ENCODE peak calls at places on chromosomes 16 and 17, in four cellular contexts. D is cardiac muscle cell, R is lower lobe of right lung, Z is neural progenitor cell. J is an unnamed sample. For H3K36me3 and H3K4me1, the result is how much of the 10 kb centered on the place peaks cover.

GRCh38 chr16:60299345-60299744 is 1565.2 kb upstream of the GOT2 start:
- DNase-seq in D (no peak), R (no peak), Z (no peak), J (no peak)

GRCh38 chr16:20826039-20826566 is 19.8 kb downstream of the REXO5 start:
- DNase-seq in D (peak), R (no peak), Z (no peak), J (no peak)

GRCh38 chr17:20091161-20092029 is 82.2 kb downstream of the SPECC1 start:
- DNase-seq in D (peak), R (no peak), Z (no peak), J (no peak)

GRCh38 chr16:84967828-84968227 is 43.5 kb downstream of the ZDHHC7 start:
- DNase-seq in D (peak), R (no peak), Z (no peak), J (no peak)

GRCh38 chr17:12180644-12181261 is 160.1 kb downstream of the MAP2K4 start:
- DNase-seq in D (peak), R (no peak), Z (peak), J (peak)

GRCh38 chr17:10844667-10845387 is 6.9 kb upstream of the PIRT start:
- DNase-seq in D (peak), R (peak), Z (peak), J (peak)

GRCh38 chr16:17275076-17275732 is 195.6 kb downstream of the XYLT1 start:
- DNase-seq in D (no peak), R (no peak), Z (no peak), J (no peak)

GRCh38 chr17:77461277-77462057 is 320.7 kb downstream of the SEC14L1 start:
- DNase-seq in D (no peak), R (no peak), Z (no peak), J (no peak)

GRCh38 chr16:87864331-87864989 is 4.8 kb downstream of the SLC7A5 start:
- DNase-seq in D (no peak), R (no peak), Z (no peak), J (no peak)

DNA sequence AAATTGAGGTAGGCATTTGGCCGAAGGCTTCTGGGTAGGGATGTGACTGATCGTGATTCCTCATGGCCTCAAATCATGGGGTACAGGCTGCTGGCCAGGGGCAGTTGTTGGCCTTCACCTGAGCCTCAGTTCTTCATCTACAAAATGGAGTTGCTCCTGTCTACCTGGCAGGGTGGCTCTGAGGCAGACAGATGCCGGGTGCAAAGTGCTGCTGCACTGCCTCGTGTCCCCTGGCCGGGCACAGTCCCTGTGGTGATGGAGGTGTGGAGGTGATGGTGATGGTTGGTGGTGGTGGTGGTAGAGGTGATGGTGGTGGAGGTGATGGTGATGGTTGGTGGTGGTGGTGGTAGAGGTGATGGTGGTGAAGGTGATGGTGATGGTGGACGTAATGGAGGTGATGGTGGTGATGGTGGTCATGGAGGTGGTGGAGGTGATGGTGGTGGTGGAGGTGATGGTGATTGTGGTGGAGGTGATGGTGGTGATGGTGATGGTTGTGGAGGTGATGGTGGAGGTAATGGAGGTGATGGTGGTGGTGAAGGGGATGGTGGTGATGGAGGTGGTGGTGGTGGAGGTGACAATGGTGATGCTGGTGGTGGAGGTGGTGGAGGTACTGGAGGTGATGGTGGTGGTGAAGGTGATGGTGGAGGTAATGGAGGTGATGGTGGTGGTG is 52.6 kb downstream of the RNF213 start:
- DNase-seq in D (no peak), R (no peak), Z (no peak), J (no peak)
- H3K36me3 ChIP-seq in D (under half), R (half or more), Z (under half), J (half or more)

DNA sequence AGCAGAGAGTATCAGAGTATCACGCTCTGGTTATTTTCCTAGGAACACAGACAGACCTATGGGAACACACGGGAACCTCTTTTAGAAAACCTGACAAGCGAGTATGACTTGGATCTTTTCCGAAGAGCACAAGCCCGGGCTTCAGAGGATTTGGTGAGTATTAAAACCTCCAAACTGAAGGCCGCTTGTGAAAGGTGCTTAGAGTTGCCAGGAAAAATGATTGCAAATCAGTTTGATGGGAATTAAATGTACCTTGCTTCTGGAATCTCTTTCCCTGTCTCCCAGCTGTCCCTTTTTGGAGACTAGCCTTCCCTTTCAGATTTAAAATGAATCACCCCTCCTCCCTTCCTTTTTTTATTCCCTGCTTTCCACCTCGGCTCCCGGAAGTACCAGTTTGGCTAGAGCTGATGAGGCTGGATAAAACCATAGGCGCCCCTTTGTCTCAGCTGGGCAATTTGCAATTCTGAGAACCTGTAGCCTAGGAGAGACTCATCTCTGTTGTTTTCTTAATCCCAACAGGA is 27.3 kb downstream of the KAT7 start:
- DNase-seq in D (no peak), R (no peak), Z (peak), J (no peak)
- H3K4me1 ChIP-seq in D (under half), R (under half), Z (under half), J (half or more)

GRCh38 chr16:2763173-2763572 is 10.7 kb downstream of the SRRM2 start:
- DNase-seq in D (no peak), R (peak), Z (no peak), J (no peak)
- H3K36me3 ChIP-seq in D (half or more), R (half or more), Z (half or more), J (half or more)

GRCh38 chr17:79118924-79119323 is 44.3 kb downstream of the ENGASE start:
- DNase-seq in D (no peak), R (no peak), Z (no peak), J (no peak)
- H3K4me1 ChIP-seq in D (under half), R (under half), Z (under half), J (under half)

GRCh38 chr16:22336581-22336980 is 37.8 kb downstream of the CDR2 start:
- DNase-seq in D (no peak), R (no peak), Z (no peak), J (no peak)

GRCh38 chr16:22337045-22337444 is 37.4 kb downstream of the CDR2 start:
- DNase-seq in D (no peak), R (no peak), Z (no peak), J (no peak)

GRCh38 chr16:22330326-22330725 is 33.1 kb downstream of the POLR3E start:
- DNase-seq in D (no peak), R (no peak), Z (no peak), J (no peak)

GRCh38 chr16:22335668-22336246 is 38.5 kb downstream of the POLR3E start:
- DNase-seq in D (no peak), R (no peak), Z (no peak), J (no peak)

GRCh38 chr16:22333457-22333994 is 36.3 kb downstream of the POLR3E start:
- DNase-seq in D (no peak), R (no peak), Z (no peak), J (no peak)
- H3K36me3 ChIP-seq in D (under half), R (half or more), Z (under half), J (half or more)

GRCh38 chr17:57110579-57111367 is 25.7 kb downstream of the AKAP1 start:
- DNase-seq in D (no peak), R (no peak), Z (no peak), J (no peak)
- H3K4me1 ChIP-seq in D (under half), R (under half), Z (under half), J (under half)

GRCh38 chr17:40445769-40446468 is 2.7 kb downstream of the IGFBP4 start:
- DNase-seq in D (peak), R (no peak), Z (no peak), J (no peak)

GRCh38 chr17:40448639-40449261 is 5.5 kb downstream of the IGFBP4 start:
- DNase-seq in D (no peak), R (peak), Z (no peak), J (no peak)

GRCh38 chr17:40447148-40447644 is 3.9 kb downstream of the IGFBP4 start:
- DNase-seq in D (peak), R (no peak), Z (no peak), J (no peak)

GRCh38 chr17:40450175-40450574 is 6.9 kb downstream of the IGFBP4 start:
- DNase-seq in D (no peak), R (no peak), Z (peak), J (no peak)

DNA sequence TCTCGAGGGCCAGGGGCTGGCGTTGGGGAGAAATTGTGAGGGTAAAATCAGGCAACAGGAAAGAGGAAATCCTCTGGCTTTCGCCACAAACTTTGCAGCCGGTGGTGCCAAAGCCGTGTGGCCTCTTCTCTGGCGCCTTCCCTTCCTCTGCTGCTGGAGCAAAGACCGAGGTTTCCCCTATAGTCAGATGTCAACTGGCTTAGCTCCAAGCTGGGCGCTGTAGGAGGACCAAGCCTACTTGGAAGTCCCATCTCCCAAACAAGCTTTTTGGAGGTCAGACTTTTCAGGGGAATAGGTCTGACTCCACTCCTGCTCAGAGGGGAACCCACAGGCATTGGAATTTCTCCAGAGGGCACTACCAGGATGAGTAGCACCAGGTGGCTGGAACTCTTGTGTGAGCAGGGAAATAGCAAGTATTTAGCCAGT is 5.0 kb downstream of the IGFBP4 start:
- DNase-seq in D (peak), R (no peak), Z (no peak), J (no peak)
- H3K36me3 ChIP-seq in D (under half), R (under half), Z (under half), J (under half)

GRCh38 chr16:30096105-30096861 is at the start of gene YPEL3:
- DNase-seq in D (peak), R (peak), Z (peak), J (peak)
- H3K4me1 ChIP-seq in D (under half), R (under half), Z (under half), J (under half)

DNA sequence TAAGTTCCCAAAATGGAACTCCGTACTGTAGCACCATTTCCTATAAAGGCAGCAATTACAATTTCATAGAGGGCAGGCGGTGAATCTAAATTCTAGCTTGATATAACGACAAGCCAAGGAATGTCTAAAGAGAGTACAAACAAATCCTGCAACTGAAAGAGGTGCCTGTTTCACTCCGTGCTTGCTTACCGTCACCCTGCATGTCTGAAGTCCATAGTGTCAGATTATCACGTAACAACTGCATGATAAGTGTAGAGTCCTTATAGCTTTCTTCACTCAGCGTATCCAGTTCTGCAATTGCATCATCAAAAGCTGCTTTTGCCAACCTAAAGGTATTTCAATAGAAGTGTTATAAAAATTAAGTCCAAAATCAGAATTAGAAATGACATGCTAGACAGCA is 46.0 kb downstream of the YWHAE start:
- DNase-seq in D (no peak), R (no peak), Z (no peak), J (no peak)
- H3K36me3 ChIP-seq in D (half or more), R (half or more), Z (under half), J (half or more)

J was measured in CD4-positive, CD25-positive, alpha-beta regulatory T cell.